ENCODE peak calls at places on chromosome 11, in seven cellular contexts. A, C, K, Z, R, H and G are unnamed samples.

GRCh38 chr11:58965246-58965985 is 26.1 kb downstream of the GLYATL1 start:
- DNase-seq in Z (no peak), K (no peak), C (no peak), A (no peak), R (no peak), H (no peak), G (peak)

GRCh38 chr11:61587951-61588695 is 7.2 kb upstream of the SYT7 start:
- DNase-seq in K (peak), R (peak), H (peak), C (peak), Z (peak), A (peak), G (no peak)

GRCh38 chr11:96311120-96311568 is 31.9 kb downstream of the MAML2 start:
- DNase-seq in A (no peak), Z (no peak), K (no peak), C (peak), H (no peak), R (no peak), G (peak)

GRCh38 chr11:69934861-69935494 is 115.8 kb upstream of the FGF3 start:
- DNase-seq in C (peak), A (no peak), R (no peak), K (peak), Z (no peak), H (no peak), G (no peak)

GRCh38 chr11:13927496-13927895 is 35.0 kb upstream of the SPON1 start:
- DNase-seq in K (no peak), H (no peak), C (no peak), R (no peak), Z (no peak), A (no peak), G (no peak)

GRCh38 chr11:128501008-128501407 is 86.3 kb downstream of the ETS1 start:
- DNase-seq in H (no peak), K (no peak), A (no peak), Z (no peak), R (no peak), C (no peak), G (no peak)

GRCh38 chr11:35239476-35240075 is 100.6 kb downstream of the CD44 start:
- DNase-seq in H (no peak), C (no peak), Z (no peak), R (no peak), K (no peak), A (no peak), G (no peak)

GRCh38 chr11:107591446-107592236 is 694 bp downstream of the ELMOD1 start:
- DNase-seq in K (no peak), Z (peak), H (peak), A (no peak), R (no peak), C (peak), G (peak)